ENCODE peak calls at places on chromosomes 16 and 17, in six cellular contexts. Z is HS-5; Q is CD4-positive, alpha-beta T cell; I is Peyer's patch; O is EH; Y is COLO829. C is an unnamed sample.

GRCh38 chr16:57795431-57795878 is 6.8 kb downstream of the KIFC3 start:
- DNase-seq in Z (no peak), Q (peak; percentile 15), I (no peak), O (peak; percentile 52), Y (no peak), C (peak; percentile 39)

GRCh38 chr17:57949649-57950048 is 5.6 kb downstream of the CUEDC1 start:
- DNase-seq in Z (no peak), Q (no peak), I (no peak), O (no peak), Y (no peak), C (no peak)

GRCh38 chr16:85396879-85397871 is 215.9 kb upstream of the GSE1 start:
- DNase-seq in Z (no peak), Q (no peak), I (no peak), O (no peak), Y (no peak), C (no peak)

GRCh38 chr16:65769055-65769465 is 597.4 kb upstream of the CDH5 start:
- DNase-seq in Z (no peak), Q (no peak), I (no peak), O (peak; percentile 20), Y (no peak), C (no peak)

GRCh38 chr17:45639297-45639849 is 144.7 kb upstream of the CRHR1 start:
- DNase-seq in Z (no peak), Q (no peak), I (peak; percentile 5), O (peak; percentile 12), Y (no peak), C (no peak)

GRCh38 chr17:74512624-74513084 is 18.6 kb downstream of the CD300LB start:
- DNase-seq in Z (peak; percentile 71), Q (no peak), I (peak; percentile 32), O (no peak), Y (no peak), C (no peak)

GRCh38 chr16:31427441-31428276 is 501 bp downstream of the COX6A2 start:
- DNase-seq in Z (no peak), Q (peak; percentile 39), I (no peak), O (peak; percentile 41), Y (peak; percentile 83), C (peak; percentile 80)

GRCh38 chr16:1052791-1053521 is 19.6 kb upstream of the SSTR5 start:
- DNase-seq in Z (no peak), Q (no peak), I (no peak), O (no peak), Y (no peak), C (no peak)

GRCh38 chr17:77528516-77529327 is 388.0 kb downstream of the SEC14L1 start:
- DNase-seq in Z (no peak), Q (no peak), I (no peak), O (no peak), Y (no peak), C (peak; percentile 87)

GRCh38 chr17:49035470-49036269 is 38.5 kb downstream of the IGF2BP1 start:
- DNase-seq in Z (no peak), Q (peak; percentile 18), I (peak; percentile 34), O (peak; percentile 49), Y (peak; percentile 48), C (peak; percentile 81)

GRCh38 chr16:80563066-80563465 is 22.3 kb downstream of the DYNLRB2 start:
- DNase-seq in Z (no peak), Q (no peak), I (no peak), O (no peak), Y (no peak), C (no peak)

GRCh38 chr17:79400989-79401703 is 209.7 kb downstream of the RBFOX3 start:
- DNase-seq in Z (peak; percentile 23), Q (peak; percentile 70), I (peak; percentile 56), O (peak; percentile 56), Y (peak; percentile 74), C (peak; percentile 92)

GRCh38 chr16:67339453-67339852 is 12.8 kb downstream of the LRRC36 start:
- DNase-seq in Z (peak; percentile 9), Q (no peak), I (no peak), O (peak; percentile 47), Y (no peak), C (no peak)

GRCh38 chr16:31072540-31073072 is 1.4 kb downstream of the ZNF668 start:
- DNase-seq in Z (no peak), Q (no peak), I (peak; percentile 33), O (peak; percentile 56), Y (no peak), C (no peak)

GRCh38 chr17:29444589-29444988 is 54.4 kb downstream of the TAOK1 start:
- DNase-seq in Z (peak; percentile 36), Q (no peak), I (no peak), O (peak; percentile 66), Y (no peak), C (no peak)

GRCh38 chr16:28486266-28486665 is 5.6 kb downstream of the CLN3 start:
- DNase-seq in Z (no peak), Q (no peak), I (no peak), O (no peak), Y (no peak), C (no peak)

GRCh38 chr16:57826706-57827625 is 24.7 kb upstream of the KIFC3 start:
- DNase-seq in Z (no peak), Q (no peak), I (no peak), O (peak; percentile 30), Y (no peak), C (peak; percentile 39)

GRCh38 chr16:28923652-28924398 is 1.2 kb downstream of the RABEP2 start:
- DNase-seq in Z (no peak), Q (no peak), I (peak; percentile 79), O (no peak), Y (no peak), C (no peak)

GRCh38 chr16:84266451-84266850 is 26.6 kb upstream of the KCNG4 start:
- DNase-seq in Z (no peak), Q (no peak), I (no peak), O (peak; percentile 82), Y (peak; percentile 45), C (peak; percentile 78)

GRCh38 chr17:22138861-22139469 is 446.6 kb downstream of the KCNJ18 start:
- DNase-seq in Z (no peak), Q (no peak), I (no peak), O (no peak), Y (no peak), C (no peak)

GRCh38 chr16:75629132-75629531 is 6.1 kb upstream of the ADAT1 start:
- DNase-seq in Z (no peak), Q (no peak), I (no peak), O (no peak), Y (no peak), C (no peak)

GRCh38 chr17:3925684-3926537 is 9.6 kb upstream of the P2RX1 start:
- DNase-seq in Z (no peak), Q (no peak), I (no peak), O (no peak), Y (no peak), C (no peak)

GRCh38 chr16:47110939-47111338 is 32.8 kb downstream of the NETO2 start:
- DNase-seq in Z (no peak), Q (no peak), I (no peak), O (no peak), Y (no peak), C (no peak)

GRCh38 chr17:21377821-21378396 is 1.8 kb downstream of the KCNJ12 start:
- DNase-seq in Z (no peak), Q (no peak), I (no peak), O (no peak), Y (no peak), C (peak; percentile 61)

GRCh38 chr17:58242171-58242784 is 3.9 kb downstream of the LPO start:
- DNase-seq in Z (no peak), Q (no peak), I (no peak), O (no peak), Y (no peak), C (no peak)

GRCh38 chr17:67585077-67585602 is 132.6 kb upstream of the NOL11 start:
- DNase-seq in Z (no peak), Q (no peak), I (no peak), O (peak; percentile 21), Y (no peak), C (no peak)

GRCh38 chr16:11196286-11196828 is 59.6 kb downstream of the SOCS1 start:
- DNase-seq in Z (no peak), Q (no peak), I (no peak), O (peak; percentile 66), Y (no peak), C (no peak)

GRCh38 chr16:78503501-78504110 is 404.2 kb downstream of the WWOX start:
- DNase-seq in Z (no peak), Q (peak; percentile 15), I (peak; percentile 29), O (peak; percentile 1), Y (peak; percentile 1), C (peak; percentile 53)

GRCh38 chr17:58802188-58802587 is 46.5 kb downstream of the PPM1E start:
- DNase-seq in Z (no peak), Q (no peak), I (no peak), O (no peak), Y (no peak), C (no peak)

GRCh38 chr17:34741967-34742366 is 162.6 kb downstream of the TMEM132E start:
- DNase-seq in Z (no peak), Q (no peak), I (no peak), O (no peak), Y (no peak), C (no peak)

GRCh38 chr17:77182205-77182604 is 41.4 kb downstream of the SEC14L1 start:
- DNase-seq in Z (no peak), Q (no peak), I (no peak), O (no peak), Y (peak; percentile 8), C (no peak)

GRCh38 chr16:23504453-23505179 is 5.7 kb downstream of the GGA2 start:
- DNase-seq in Z (peak; percentile 96), Q (peak; percentile 48), I (peak; percentile 73), O (peak; percentile 97), Y (peak; percentile 52), C (peak; percentile 81)

GRCh38 chr16:65249768-65250167 is 127.9 kb upstream of the CDH11 start:
- DNase-seq in Z (no peak), Q (no peak), I (no peak), O (no peak), Y (no peak), C (no peak)

GRCh38 chr16:56257260-56257659 is 66.0 kb downstream of the GNAO1 start:
- DNase-seq in Z (no peak), Q (no peak), I (no peak), O (peak; percentile 64), Y (no peak), C (no peak)

GRCh38 chr16:11107781-11108465 is 148.1 kb downstream of the SOCS1 start:
- DNase-seq in Z (no peak), Q (no peak), I (no peak), O (peak; percentile 87), Y (no peak), C (no peak)

GRCh38 chr16:71287903-71288302 is 1.3 kb downstream of the CMTR2 start:
- DNase-seq in Z (no peak), Q (no peak), I (no peak), O (no peak), Y (no peak), C (no peak)

GRCh38 chr17:48055531-48056245 is 7.5 kb downstream of the NFE2L1 start:
- DNase-seq in Z (no peak), Q (no peak), I (no peak), O (peak; percentile 91), Y (no peak), C (no peak)

GRCh38 chr17:32998111-32998892 is 6.7 kb downstream of the SPACA3 start:
- DNase-seq in Z (peak; percentile 44), Q (peak; percentile 67), I (peak; percentile 71), O (peak; percentile 75), Y (peak; percentile 67), C (peak; percentile 89)

GRCh38 chr17:42675348-42675983 is 1.3 kb downstream of the PLEKHH3 start:
- DNase-seq in Z (no peak), Q (no peak), I (no peak), O (no peak), Y (no peak), C (no peak)

GRCh38 chr16:8886593-8887437 is 4.7 kb downstream of the LITAFD start:
- DNase-seq in Z (no peak), Q (no peak), I (no peak), O (no peak), Y (no peak), C (no peak)

C was measured in retina.